ENCODE peak calls at places on chromosomes 12 and 14, in eight cellular contexts. R is iris pigment epithelial cell; M is activated effector memory CD4-positive, alpha-beta T cell treated with Interleukin-2 at 50 U/mL for 16 hours; B is breast epithelium; Y is NCI-H510A treated with DMSO at 0.1 percent for 48 hours; N is HEK293T; C is SK-N-SH; F is NCI-H2107. U is an unnamed sample.

GRCh38 chr14:102717211-102717610 is 60.0 kb upstream of the TRAF3 start:
- DNase-seq in B (no peak), F (no peak), Y (no peak), R (peak), M (no peak), N (no peak), C (no peak), U (peak)

GRCh38 chr14:35532783-35533356 is 1.1 kb upstream of the INSM2 start:
- DNase-seq in N (no peak), R (no peak), C (no peak), M (no peak), Y (no peak), F (no peak), B (no peak), U (no peak)

GRCh38 chr14:101030586-101030985 is 127.1 kb upstream of the RTL1 start:
- DNase-seq in N (no peak), C (no peak), R (no peak), Y (no peak), F (no peak), M (no peak), B (no peak), U (no peak)

GRCh38 chr12:11731455-11731854 is 82.0 kb downstream of the ETV6 start:
- DNase-seq in M (no peak), R (peak), Y (no peak), B (no peak), C (no peak), N (no peak), F (no peak), U (no peak)

GRCh38 chr14:47674546-47675238 is 713 bp downstream of the MDGA2 start:
- DNase-seq in C (peak), R (peak), M (no peak), F (no peak), B (no peak), N (peak), Y (no peak), U (peak)

GRCh38 chr14:99524804-99525698 is 43.8 kb downstream of the CCNK start:
- DNase-seq in B (no peak), Y (no peak), N (peak), C (peak), M (peak), F (no peak), R (peak), U (peak)

GRCh38 chr12:89390802-89391673 is 38.7 kb upstream of the DUSP6 start:
- DNase-seq in R (peak), B (no peak), N (no peak), F (no peak), M (no peak), Y (no peak), C (no peak), U (no peak)

GRCh38 chr12:3168775-3169221 is 91.6 kb downstream of the TSPAN9 start:
- DNase-seq in F (no peak), N (peak), B (peak), C (no peak), Y (peak), M (no peak), R (peak), U (no peak)

GRCh38 chr14:37251778-37252177 is 54.0 kb downstream of the MIPOL1 start:
- DNase-seq in N (no peak), C (no peak), M (no peak), R (no peak), F (no peak), Y (no peak), B (no peak), U (no peak)

GRCh38 chr12:120495189-120495722 is 657 bp upstream of the DYNLL1 start:
- DNase-seq in C (peak), B (no peak), M (no peak), F (no peak), Y (no peak), R (no peak), N (no peak), U (no peak)

GRCh38 chr12:122322501-122322900 is 56.2 kb upstream of the VPS33A start:
- DNase-seq in B (no peak), C (no peak), Y (no peak), M (no peak), F (no peak), R (peak), N (no peak), U (no peak)

GRCh38 chr12:65728348-65728912 is 95.9 kb upstream of the HMGA2 start:
- DNase-seq in B (no peak), Y (no peak), F (no peak), C (no peak), N (no peak), M (no peak), R (no peak), U (no peak)

GRCh38 chr12:101925352-101925751 is 48.0 kb downstream of the DRAM1 start:
- DNase-seq in R (peak), C (no peak), B (peak), M (no peak), F (no peak), Y (no peak), N (no peak), U (no peak)

GRCh38 chr14:46405095-46405494 is 246.5 kb downstream of the RPL10L start:
- DNase-seq in B (no peak), C (no peak), R (no peak), F (no peak), N (no peak), M (no peak), Y (no peak), U (no peak)

GRCh38 chr12:113762155-113762848 is 203.8 kb downstream of the RBM19 start:
- DNase-seq in N (no peak), B (no peak), Y (no peak), C (peak), R (no peak), F (no peak), M (no peak), U (no peak)

GRCh38 chr12:49293056-49293956 is 1.6 kb upstream of the PRPH start:
- DNase-seq in B (no peak), N (no peak), C (peak), F (no peak), M (no peak), R (no peak), Y (peak), U (no peak)

GRCh38 chr14:99191663-99192621 is 80.1 kb downstream of the BCL11B start:
- DNase-seq in N (no peak), F (peak), C (no peak), Y (peak), R (peak), M (peak), B (peak), U (peak)

GRCh38 chr12:127528576-127528975 is 738.4 kb upstream of the TMEM132C start:
- DNase-seq in R (no peak), B (no peak), M (no peak), N (no peak), C (no peak), F (no peak), Y (no peak), U (no peak)

GRCh38 chr14:106506901-106507305 is 980.5 kb downstream of the TMEM121 start:
- DNase-seq in M (peak), F (no peak), B (no peak), Y (no peak), R (no peak), C (no peak), N (no peak), U (no peak)

GRCh38 chr12:19740472-19741131 is 301.3 kb downstream of the AEBP2 start:
- DNase-seq in M (no peak), N (no peak), Y (no peak), F (no peak), R (no peak), B (no peak), C (no peak), U (no peak)

GRCh38 chr12:79424109-79424721 is 266.5 kb downstream of the PAWR start:
- DNase-seq in F (no peak), Y (no peak), M (no peak), R (peak), N (no peak), B (no peak), C (peak), U (no peak)

GRCh38 chr12:121805800-121806555 is 2.2 kb downstream of the SETD1B start:
- DNase-seq in M (no peak), B (no peak), Y (no peak), N (no peak), R (no peak), F (no peak), C (no peak), U (no peak)

GRCh38 chr12:98002887-98003493 is 512.4 kb upstream of the TMPO start:
- DNase-seq in B (peak), F (peak), Y (peak), R (peak), N (peak), M (no peak), C (peak), U (peak)

GRCh38 chr12:44372259-44372658 is 503.9 kb downstream of the NELL2 start:
- DNase-seq in N (no peak), M (no peak), Y (no peak), R (peak), C (peak), F (no peak), B (no peak), U (no peak)

GRCh38 chr12:44285321-44285720 is 449.4 kb downstream of the TMEM117 start:
- DNase-seq in R (no peak), C (no peak), N (no peak), Y (no peak), B (no peak), F (no peak), M (no peak), U (no peak)

GRCh38 chr12:12896261-12896660 is 4.9 kb downstream of the GPRC5A start:
- DNase-seq in F (no peak), R (peak), B (no peak), C (no peak), Y (no peak), N (no peak), M (no peak), U (no peak)

GRCh38 chr14:97706814-97707213 is 909.6 kb downstream of the VRK1 start:
- DNase-seq in B (no peak), M (no peak), N (no peak), C (no peak), R (no peak), Y (no peak), F (no peak), U (no peak)

GRCh38 chr12:106632797-106633450 is 50.1 kb downstream of the RFX4 start:
- DNase-seq in B (no peak), N (no peak), M (no peak), Y (peak), R (peak), C (no peak), F (no peak), U (no peak)

GRCh38 chr12:96186902-96187301 is 7.3 kb upstream of the ELK3 start:
- DNase-seq in C (no peak), M (no peak), N (no peak), B (no peak), R (no peak), F (no peak), Y (no peak), U (no peak)

GRCh38 chr12:42039146-42039545 is 105.5 kb downstream of the GXYLT1 start:
- DNase-seq in Y (no peak), F (no peak), M (no peak), B (no peak), C (no peak), N (no peak), R (peak), U (no peak)

GRCh38 chr14:33484264-33484663 is 466.6 kb downstream of the EGLN3 start:
- DNase-seq in N (no peak), F (no peak), M (no peak), C (no peak), B (no peak), Y (no peak), R (peak), U (no peak)

GRCh38 chr12:50387487-50387886 is 8.9 kb downstream of the FAM186A start:
- DNase-seq in M (no peak), Y (peak), F (no peak), R (peak), B (no peak), N (no peak), C (no peak), U (no peak)

GRCh38 chr12:42090899-42091298 is 53.8 kb downstream of the GXYLT1 start:
- DNase-seq in M (no peak), R (peak), N (no peak), F (no peak), B (no peak), C (no peak), Y (no peak), U (no peak)

GRCh38 chr14:52080817-52081755 is 12.2 kb upstream of the NID2 start:
- DNase-seq in M (no peak), C (no peak), F (no peak), R (peak), N (no peak), Y (no peak), B (no peak), U (no peak)

GRCh38 chr12:63862187-63863107 is 17.9 kb downstream of the SRGAP1 start:
- DNase-seq in M (no peak), C (no peak), B (peak), F (no peak), R (no peak), Y (no peak), N (no peak), U (no peak)

GRCh38 chr14:100604709-100605108 is 17.5 kb upstream of the BEGAIN start:
- DNase-seq in M (no peak), N (no peak), R (no peak), Y (no peak), B (no peak), C (no peak), F (no peak), U (no peak)

GRCh38 chr12:108757842-108758241 is 26.5 kb upstream of the CORO1C start:
- DNase-seq in Y (no peak), F (no peak), C (no peak), B (peak), M (no peak), N (no peak), R (no peak), U (no peak)